ENCODE peak calls at places on chromosomes 7 and 10, in five cellular contexts. P, Y, M, I and H are unnamed samples.

GRCh38 chr7:27031289-27032172 is 64.3 kb downstream of the HOXA1 start:
- DNase-seq in I (no peak), Y (peak; percentile 90), M (no peak), P (no peak), H (no peak)

GRCh38 chr7:50531928-50532327 is 33.3 kb downstream of the DDC start:
- DNase-seq in M (no peak), P (no peak), I (no peak), Y (peak; percentile 85), H (no peak)

GRCh38 chr10:101467286-101467770 is 113.4 kb downstream of the BTRC start:
- DNase-seq in P (peak; percentile 32), Y (peak; percentile 85), I (peak; percentile 72), M (no peak), H (peak; percentile 61)

GRCh38 chr10:30538086-30538485 is 91.5 kb downstream of the LYZL2 start:
- DNase-seq in M (no peak), Y (no peak), P (no peak), I (no peak), H (no peak)

GRCh38 chr7:84092207-84092606 is 102.4 kb downstream of the SEMA3A start:
- DNase-seq in M (no peak), Y (no peak), I (no peak), P (no peak), H (no peak)

GRCh38 chr7:98166668-98166970 is 44.6 kb upstream of the BHLHA15 start:
- DNase-seq in Y (no peak), I (no peak), M (no peak), P (no peak), H (no peak)

GRCh38 chr10:106506509-106507265 is 657.8 kb downstream of the SORCS1 start:
- DNase-seq in I (no peak), Y (no peak), M (no peak), P (no peak), H (no peak)

GRCh38 chr7:24851791-24852190 is 94.5 kb upstream of the GSDME start:
- DNase-seq in Y (peak; percentile 35), P (no peak), I (no peak), M (no peak), H (no peak)

GRCh38 chr10:109588259-109588658 is 335.1 kb downstream of the XPNPEP1 start:
- DNase-seq in Y (no peak), I (no peak), M (no peak), P (no peak), H (no peak)